ENCODE peak calls at places on chromosomes 6 and 20, in nine cellular contexts. One of them, this sample, is unnamed. For H3K27me3 and H3K36me3, the result is how much of the 10 kb centered on the place peaks cover.

GRCh38 chr6:131877999-131878789 is 70.4 kb downstream of the ENPP1 start:
- DNase-seq in body of pancreas: no peak
- DNase-seq in Peyer's patch: no peak
- DNase-seq in IMR-90: peak
- DNase-seq in stomach: no peak
- DNase-seq in uterus: no peak
- DNase-seq in transverse colon: no peak
- DNase-seq in ovary: no peak
- DNase-seq in heart left ventricle: no peak
- DNase-seq in this sample: no peak

GRCh38 chr6:683742-684440 is 9.0 kb downstream of the EXOC2 start:
- DNase-seq in body of pancreas: no peak
- DNase-seq in Peyer's patch: no peak
- DNase-seq in IMR-90: peak
- DNase-seq in stomach: no peak
- DNase-seq in uterus: no peak
- DNase-seq in transverse colon: peak
- DNase-seq in ovary: peak
- DNase-seq in heart left ventricle: no peak
- DNase-seq in this sample: no peak

GRCh38 chr6:10558575-10558974 is 37.4 kb downstream of the GCNT2 start:
- DNase-seq in body of pancreas: peak
- DNase-seq in Peyer's patch: peak
- DNase-seq in IMR-90: no peak
- DNase-seq in stomach: peak
- DNase-seq in uterus: no peak
- DNase-seq in transverse colon: peak
- DNase-seq in ovary: no peak
- DNase-seq in heart left ventricle: peak
- DNase-seq in this sample: no peak

GRCh38 chr6:101195581-101195980 is 197.9 kb upstream of the GRIK2 start:
- DNase-seq in body of pancreas: no peak
- DNase-seq in Peyer's patch: no peak
- DNase-seq in IMR-90: peak
- DNase-seq in stomach: no peak
- DNase-seq in uterus: no peak
- DNase-seq in transverse colon: no peak
- DNase-seq in ovary: no peak
- DNase-seq in heart left ventricle: no peak
- DNase-seq in this sample: no peak

GRCh38 chr6:169920359-169921020 is 169.1 kb downstream of the ERMARD start:
- DNase-seq in body of pancreas: no peak
- DNase-seq in Peyer's patch: no peak
- DNase-seq in IMR-90: no peak
- DNase-seq in stomach: no peak
- DNase-seq in uterus: no peak
- DNase-seq in transverse colon: no peak
- DNase-seq in ovary: no peak
- DNase-seq in heart left ventricle: no peak
- DNase-seq in this sample: no peak

GRCh38 chr6:31597006-31597405 is 4.2 kb upstream of the NCR3 start:
- DNase-seq in body of pancreas: no peak
- DNase-seq in Peyer's patch: no peak
- DNase-seq in IMR-90: peak
- DNase-seq in stomach: no peak
- DNase-seq in uterus: no peak
- DNase-seq in transverse colon: no peak
- DNase-seq in ovary: no peak
- DNase-seq in heart left ventricle: no peak
- DNase-seq in this sample: no peak

GRCh38 chr6:158410784-158411183 is 98.5 kb downstream of the TULP4 start:
- DNase-seq in body of pancreas: no peak
- DNase-seq in Peyer's patch: no peak
- DNase-seq in IMR-90: no peak
- DNase-seq in stomach: no peak
- DNase-seq in uterus: no peak
- DNase-seq in transverse colon: no peak
- DNase-seq in ovary: no peak
- DNase-seq in heart left ventricle: no peak
- DNase-seq in this sample: no peak

GRCh38 chr6:12548526-12548925 is 168.0 kb upstream of the PHACTR1 start:
- DNase-seq in body of pancreas: no peak
- DNase-seq in Peyer's patch: no peak
- DNase-seq in IMR-90: peak
- DNase-seq in stomach: no peak
- DNase-seq in uterus: no peak
- DNase-seq in transverse colon: no peak
- DNase-seq in ovary: no peak
- DNase-seq in heart left ventricle: no peak
- DNase-seq in this sample: no peak

GRCh38 chr6:28303570-28303969 is 22.2 kb downstream of the PGBD1 start:
- DNase-seq in body of pancreas: no peak
- DNase-seq in Peyer's patch: no peak
- DNase-seq in IMR-90: no peak
- DNase-seq in stomach: no peak
- DNase-seq in uterus: no peak
- DNase-seq in transverse colon: no peak
- DNase-seq in ovary: no peak
- DNase-seq in heart left ventricle: no peak
- DNase-seq in this sample: no peak

GRCh38 chr6:125858427-125859320 is 67.9 kb downstream of the NCOA7 start:
- DNase-seq in body of pancreas: peak
- DNase-seq in Peyer's patch: no peak
- DNase-seq in IMR-90: peak
- DNase-seq in stomach: peak
- DNase-seq in uterus: peak
- DNase-seq in transverse colon: peak
- DNase-seq in ovary: peak
- DNase-seq in heart left ventricle: peak
- DNase-seq in this sample: peak

GRCh38 chr6:158086054-158086705 is 81.9 kb downstream of the SERAC1 start:
- DNase-seq in body of pancreas: no peak
- DNase-seq in Peyer's patch: no peak
- DNase-seq in IMR-90: peak
- DNase-seq in stomach: no peak
- DNase-seq in uterus: no peak
- DNase-seq in transverse colon: no peak
- DNase-seq in ovary: no peak
- DNase-seq in heart left ventricle: no peak
- DNase-seq in this sample: no peak

DNA sequence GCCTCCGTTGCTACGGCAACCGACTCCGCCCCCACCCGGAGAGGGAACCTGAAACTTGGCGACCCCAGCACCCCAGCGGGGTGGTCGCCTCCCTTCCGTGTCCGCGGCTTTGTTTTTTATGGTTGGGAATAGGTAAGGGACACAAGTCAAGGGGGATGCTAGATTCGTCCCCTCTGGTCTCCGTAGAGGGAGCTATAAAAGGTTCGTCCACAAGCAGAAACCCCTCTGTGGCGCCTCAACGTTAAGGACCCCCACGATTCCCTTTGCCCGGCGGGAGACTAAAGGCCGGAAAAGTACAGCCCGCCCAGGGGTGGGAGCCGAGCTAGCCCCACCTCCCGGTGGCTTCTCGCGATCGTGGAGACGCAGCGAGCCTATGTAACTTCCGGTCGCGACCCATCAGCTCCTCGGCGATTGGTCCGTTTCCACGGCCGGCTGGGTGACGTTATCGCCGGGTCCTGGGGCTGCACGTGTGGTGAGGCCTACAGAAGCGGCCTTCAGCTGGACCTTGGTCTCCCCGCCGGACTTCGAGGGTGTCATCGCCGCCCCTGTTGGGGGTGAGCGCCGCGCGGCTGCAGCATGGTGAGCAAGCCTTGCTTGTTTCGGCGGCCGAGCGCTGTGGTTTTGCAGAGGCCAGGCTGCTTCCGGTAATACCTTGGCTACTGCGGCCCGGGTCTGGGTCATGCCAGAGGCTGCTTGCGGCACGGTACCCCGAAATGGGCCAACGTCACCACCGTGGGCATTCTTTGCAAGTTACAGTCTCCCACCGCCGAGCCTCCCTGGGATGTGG is at the start of gene LTV1:
- DNase-seq in body of pancreas: peak
- DNase-seq in Peyer's patch: peak
- DNase-seq in IMR-90: peak
- DNase-seq in stomach: peak
- DNase-seq in uterus: peak
- DNase-seq in transverse colon: peak
- DNase-seq in ovary: peak
- DNase-seq in heart left ventricle: peak
- DNase-seq in this sample: peak
- TF ChIP-seq POLR2A in body of pancreas: peak
- TF ChIP-seq POLR2A in Peyer's patch: peak
- TF ChIP-seq POLR2A in IMR-90: peak
- TF ChIP-seq POLR2A in stomach: no peak
- TF ChIP-seq POLR2A in uterus: peak
- TF ChIP-seq POLR2A in transverse colon: peak
- TF ChIP-seq POLR2A in ovary: peak
- TF ChIP-seq POLR2A in heart left ventricle: peak
- TF ChIP-seq POLR2A in this sample: peak

DNA sequence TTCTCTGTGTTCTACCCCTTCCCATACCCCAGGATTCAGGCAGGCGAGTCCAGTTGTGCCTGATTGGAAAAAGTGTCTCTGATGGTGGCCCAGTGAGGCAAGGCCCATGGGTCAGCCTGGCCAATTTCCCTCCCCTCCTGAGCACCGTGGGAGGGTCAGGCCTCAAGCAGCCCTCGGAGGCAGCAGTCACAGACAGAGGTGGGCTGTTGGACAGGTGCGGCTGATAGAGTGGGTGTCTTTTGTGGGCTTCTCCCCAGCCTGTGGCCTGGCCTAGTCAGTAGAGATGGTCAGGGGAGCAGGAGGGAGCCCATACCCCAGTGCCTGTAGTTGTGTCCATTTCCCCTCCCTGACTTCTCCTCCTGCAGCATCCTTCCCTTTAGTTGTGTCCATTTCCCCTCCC is 8.9 kb downstream of the MYT1 start:
- DNase-seq in body of pancreas: no peak
- DNase-seq in Peyer's patch: no peak
- DNase-seq in IMR-90: no peak
- DNase-seq in stomach: no peak
- DNase-seq in uterus: no peak
- DNase-seq in transverse colon: no peak
- DNase-seq in ovary: no peak
- DNase-seq in heart left ventricle: no peak
- DNase-seq in this sample: no peak
- H3K27me3 ChIP-seq in body of pancreas: under half
- H3K27me3 ChIP-seq in Peyer's patch: under half
- H3K27me3 ChIP-seq in IMR-90: under half
- H3K27me3 ChIP-seq in stomach: under half
- H3K27me3 ChIP-seq in uterus: under half
- H3K27me3 ChIP-seq in transverse colon: under half
- H3K27me3 ChIP-seq in ovary: under half
- H3K27me3 ChIP-seq in heart left ventricle: under half
- H3K27me3 ChIP-seq in this sample: under half

GRCh38 chr6:56022678-56023077 is 147.3 kb upstream of the BMP5 start:
- DNase-seq in body of pancreas: no peak
- DNase-seq in Peyer's patch: no peak
- DNase-seq in IMR-90: no peak
- DNase-seq in stomach: no peak
- DNase-seq in uterus: no peak
- DNase-seq in transverse colon: no peak
- DNase-seq in ovary: no peak
- DNase-seq in heart left ventricle: no peak
- DNase-seq in this sample: no peak
- H3K36me3 ChIP-seq in body of pancreas: under half
- H3K36me3 ChIP-seq in Peyer's patch: under half
- H3K36me3 ChIP-seq in IMR-90: under half
- H3K36me3 ChIP-seq in stomach: under half
- H3K36me3 ChIP-seq in uterus: under half
- H3K36me3 ChIP-seq in transverse colon: under half
- H3K36me3 ChIP-seq in ovary: under half
- H3K36me3 ChIP-seq in heart left ventricle: under half
- H3K36me3 ChIP-seq in this sample: under half

DNA sequence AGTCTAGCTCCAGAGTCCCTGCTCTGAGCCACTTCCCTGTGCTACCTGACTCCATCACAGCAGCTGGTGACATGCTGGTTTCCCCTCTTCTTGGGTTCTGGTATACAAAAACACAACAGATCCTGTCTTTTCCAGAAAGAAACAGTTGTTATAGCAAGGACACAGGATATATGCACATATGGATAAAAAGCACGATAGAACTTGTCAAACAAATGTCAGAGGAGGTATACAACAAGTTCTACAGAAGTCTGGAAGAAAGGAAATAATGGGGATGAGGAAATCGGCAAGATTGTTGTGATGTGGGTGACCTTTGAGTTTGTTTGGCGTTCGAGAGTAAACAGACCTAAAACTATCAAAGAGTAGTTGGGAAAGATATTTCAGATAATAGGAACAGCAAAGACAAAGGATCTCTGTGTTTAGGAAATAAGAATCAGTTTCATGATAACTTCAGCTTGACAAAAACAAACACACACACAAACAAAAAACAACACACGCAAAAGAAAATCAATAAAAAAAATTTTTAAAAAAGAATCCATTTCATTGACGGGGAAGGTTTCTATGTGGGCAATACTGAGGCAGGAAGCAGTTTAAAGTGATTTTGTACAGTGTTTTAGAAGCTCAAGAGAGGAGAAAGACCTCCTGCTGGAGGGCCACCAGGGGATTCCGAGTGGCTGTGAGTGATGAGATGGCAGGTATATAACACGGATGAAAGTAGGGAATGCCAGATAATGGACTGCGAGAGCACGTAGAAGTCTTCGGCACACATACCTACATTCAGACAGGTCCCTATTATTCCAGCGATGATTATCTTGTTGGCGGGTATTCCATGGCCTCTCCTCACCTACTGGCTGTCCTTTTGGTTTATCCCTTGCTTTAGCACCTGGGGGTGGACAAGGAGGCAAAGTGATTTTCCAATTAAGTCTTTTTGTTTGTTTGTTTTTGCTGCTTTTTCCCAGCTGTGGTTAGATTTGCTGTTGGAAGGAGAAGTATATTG is 174.9 kb downstream of the HS3ST5 start:
- DNase-seq in body of pancreas: no peak
- DNase-seq in Peyer's patch: no peak
- DNase-seq in IMR-90: no peak
- DNase-seq in stomach: no peak
- DNase-seq in uterus: no peak
- DNase-seq in transverse colon: no peak
- DNase-seq in ovary: no peak
- DNase-seq in heart left ventricle: no peak
- DNase-seq in this sample: no peak
- TF ChIP-seq POLR2A in body of pancreas: no peak
- TF ChIP-seq POLR2A in Peyer's patch: no peak
- TF ChIP-seq POLR2A in IMR-90: no peak
- TF ChIP-seq POLR2A in stomach: no peak
- TF ChIP-seq POLR2A in uterus: no peak
- TF ChIP-seq POLR2A in transverse colon: no peak
- TF ChIP-seq POLR2A in ovary: no peak
- TF ChIP-seq POLR2A in heart left ventricle: no peak
- TF ChIP-seq POLR2A in this sample: no peak

This sample was measured in gastrocnemius medialis.